ENCODE peak calls at places on chromosomes 7 and 10, in six cellular contexts. P is right cardiac atrium, A is foreskin fibroblast, U is fibroblast of pulmonary artery, T is SK-N-SH, S is astrocyte. Q is an unnamed sample.
A peak's percentile ranks its signal among the peaks of the same experiment; 100 is the strongest.

GRCh38 chr7:101537205-101537604 is 91.9 kb downstream of the MYL10 start:
- DNase-seq in P (peak; percentile 67), A (peak; percentile 59), U (no peak), T (peak; percentile 83), S (no peak), Q (no peak)

GRCh38 chr10:119859422-119860258 is 13.0 kb downstream of the MCMBP start:
- DNase-seq in P (no peak), A (peak; percentile 61), U (peak; percentile 75), T (peak; percentile 15), S (peak; percentile 32), Q (peak; percentile 53)

GRCh38 chr7:143299346-143299745 is 11.2 kb downstream of the CASP2 start:
- DNase-seq in P (no peak), A (peak; percentile 64), U (no peak), T (no peak), S (peak; percentile 53), Q (no peak)

GRCh38 chr7:154638286-154638685 is 364.6 kb downstream of the PAXIP1 start:
- DNase-seq in P (no peak), A (no peak), U (no peak), T (no peak), S (peak; percentile 27), Q (no peak)

GRCh38 chr7:43553999-43554398 is 28.9 kb upstream of the STK17A start:
- DNase-seq in P (no peak), A (no peak), U (peak; percentile 83), T (no peak), S (peak; percentile 19), Q (no peak)

GRCh38 chr7:25949672-25950487 is 202.1 kb upstream of the NFE2L3 start:
- DNase-seq in P (peak; percentile 68), A (peak; percentile 8), U (no peak), T (no peak), S (no peak), Q (no peak)

GRCh38 chr7:28656529-28656928 is 244.2 kb downstream of the CREB5 start:
- DNase-seq in P (no peak), A (no peak), U (no peak), T (no peak), S (no peak), Q (no peak)

GRCh38 chr7:137302075-137302474 is 41.5 kb downstream of the PTN start:
- DNase-seq in P (no peak), A (no peak), U (no peak), T (no peak), S (no peak), Q (no peak)

GRCh38 chr7:123615344-123615743 is 13.7 kb downstream of the ASB15 start:
- DNase-seq in P (no peak), A (peak; percentile 72), U (peak; percentile 86), T (peak; percentile 60), S (peak; percentile 66), Q (peak; percentile 15)

GRCh38 chr10:62373995-62374861 is at the start of gene ZNF365:
- DNase-seq in P (peak; percentile 67), A (peak; percentile 79), U (peak; percentile 21), T (peak; percentile 88), S (peak; percentile 52), Q (peak; percentile 61)

GRCh38 chr10:73967022-73967429 is 30.9 kb upstream of the VCL start:
- DNase-seq in P (no peak), A (no peak), U (no peak), T (no peak), S (no peak), Q (no peak)

GRCh38 chr7:26639111-26639510 is 225.3 kb downstream of the SKAP2 start:
- DNase-seq in P (no peak), A (no peak), U (no peak), T (no peak), S (no peak), Q (no peak)

GRCh38 chr7:44391171-44391570 is 65.8 kb upstream of the CAMK2B start:
- DNase-seq in P (no peak), A (no peak), U (no peak), T (no peak), S (no peak), Q (no peak)

GRCh38 chr10:129972966-129973673 is 9.0 kb upstream of the EBF3 start:
- DNase-seq in P (peak; percentile 54), A (no peak), U (no peak), T (peak; percentile 51), S (no peak), Q (no peak)
- H3K4me3 ChIP-seq in P (peak overlapping the region; percentile 4), A (no peak overlapping the region), U (no peak overlapping the region), T (no peak overlapping the region), S (no peak overlapping the region), Q (peak overlapping the region; percentile 50)

DNA sequence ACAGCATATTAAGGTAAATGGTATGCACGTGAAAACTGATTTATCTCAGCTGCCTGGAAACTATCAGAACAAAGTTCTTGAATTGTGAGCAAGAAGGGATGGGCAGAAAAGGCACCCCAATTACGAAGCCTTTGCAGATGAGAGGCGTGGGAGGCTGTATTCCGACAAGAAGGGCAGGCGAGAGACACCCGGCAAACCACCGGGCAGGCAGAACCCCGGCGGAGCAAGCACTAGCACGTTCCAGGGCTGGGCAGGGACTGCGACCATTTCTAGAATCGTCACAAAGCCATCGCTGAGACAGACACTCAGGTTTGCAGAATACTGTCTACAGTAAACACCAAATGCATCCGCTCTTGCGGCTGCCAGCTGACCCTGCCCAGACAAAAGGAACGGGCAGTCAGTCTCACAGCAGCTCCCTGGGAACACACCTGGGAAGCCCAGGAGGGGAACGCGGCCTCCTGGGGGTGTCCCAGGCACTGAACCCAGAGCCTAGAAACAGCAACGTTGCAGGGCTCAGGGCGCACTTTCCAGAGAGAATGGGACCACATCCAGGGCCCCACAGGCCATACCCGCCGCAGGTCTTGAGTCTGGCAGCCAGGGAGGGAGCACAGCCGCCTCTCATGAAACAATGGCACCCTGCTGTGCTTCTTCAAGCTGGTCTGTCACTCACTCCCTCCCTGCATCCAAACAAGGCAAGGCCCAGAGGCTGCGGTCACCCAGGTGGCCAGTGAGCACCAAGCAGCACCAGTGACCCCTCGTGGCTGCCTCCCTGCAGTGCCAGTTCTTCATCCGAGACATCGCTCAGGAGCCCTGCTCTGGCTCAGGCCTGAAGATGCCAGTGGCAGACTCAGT is 261.9 kb downstream of the PTPRN2 start:
- DNase-seq in P (peak; percentile 38), A (no peak), U (no peak), T (peak; percentile 83), S (peak; percentile 11), Q (no peak)
- H3K4me3 ChIP-seq in P (no peak overlapping the region), A (no peak overlapping the region), U (no peak overlapping the region), T (no peak overlapping the region), S (no peak overlapping the region), Q (no peak overlapping the region)

GRCh38 chr10:81814842-81815241 is 60.2 kb upstream of the NRG3 start:
- DNase-seq in P (no peak), A (no peak), U (no peak), T (no peak), S (no peak), Q (no peak)
- H3K4me3 ChIP-seq in P (no peak overlapping the region), A (no peak overlapping the region), U (no peak overlapping the region), T (no peak overlapping the region), S (no peak overlapping the region), Q (no peak overlapping the region)

GRCh38 chr7:155996718-155997059 is 184.4 kb upstream of the SHH start:
- DNase-seq in P (peak; percentile 9), A (no peak), U (no peak), T (no peak), S (no peak), Q (no peak)

GRCh38 chr7:155997431-155998327 is 185.4 kb upstream of the SHH start:
- DNase-seq in P (peak; percentile 23), A (no peak), U (no peak), T (no peak), S (no peak), Q (no peak)

GRCh38 chr7:155999631-156000489 is 187.6 kb upstream of the SHH start:
- DNase-seq in P (peak; percentile 19), A (no peak), U (no peak), T (no peak), S (no peak), Q (no peak)

GRCh38 chr7:155998766-155999630 is 186.7 kb upstream of the SHH start:
- DNase-seq in P (peak; percentile 43), A (no peak), U (no peak), T (no peak), S (no peak), Q (no peak)

GRCh38 chr7:155998328-155998691 is 186.0 kb upstream of the SHH start:
- DNase-seq in P (peak; percentile 40), A (no peak), U (no peak), T (no peak), S (no peak), Q (no peak)
- H3K4me3 ChIP-seq in P (no peak overlapping the region), A (no peak overlapping the region), U (no peak overlapping the region), T (no peak overlapping the region), S (no peak overlapping the region), Q (no peak overlapping the region)

GRCh38 chr7:98618786-98619185 is 1.7 kb downstream of the NPTX2 start:
- DNase-seq in P (no peak), A (peak; percentile 54), U (no peak), T (no peak), S (no peak), Q (no peak)

GRCh38 chr7:98617960-98618418 is 904 bp downstream of the NPTX2 start:
- DNase-seq in P (no peak), A (peak; percentile 59), U (no peak), T (peak; percentile 73), S (no peak), Q (no peak)

GRCh38 chr7:98621573-98622482 is 4.7 kb downstream of the NPTX2 start:
- DNase-seq in P (no peak), A (no peak), U (no peak), T (peak; percentile 51), S (no peak), Q (peak; percentile 28)

GRCh38 chr7:98617051-98617959 is at the start of gene NPTX2:
- DNase-seq in P (no peak), A (peak; percentile 95), U (peak; percentile 47), T (peak; percentile 99), S (no peak), Q (peak; percentile 62)

DNA sequence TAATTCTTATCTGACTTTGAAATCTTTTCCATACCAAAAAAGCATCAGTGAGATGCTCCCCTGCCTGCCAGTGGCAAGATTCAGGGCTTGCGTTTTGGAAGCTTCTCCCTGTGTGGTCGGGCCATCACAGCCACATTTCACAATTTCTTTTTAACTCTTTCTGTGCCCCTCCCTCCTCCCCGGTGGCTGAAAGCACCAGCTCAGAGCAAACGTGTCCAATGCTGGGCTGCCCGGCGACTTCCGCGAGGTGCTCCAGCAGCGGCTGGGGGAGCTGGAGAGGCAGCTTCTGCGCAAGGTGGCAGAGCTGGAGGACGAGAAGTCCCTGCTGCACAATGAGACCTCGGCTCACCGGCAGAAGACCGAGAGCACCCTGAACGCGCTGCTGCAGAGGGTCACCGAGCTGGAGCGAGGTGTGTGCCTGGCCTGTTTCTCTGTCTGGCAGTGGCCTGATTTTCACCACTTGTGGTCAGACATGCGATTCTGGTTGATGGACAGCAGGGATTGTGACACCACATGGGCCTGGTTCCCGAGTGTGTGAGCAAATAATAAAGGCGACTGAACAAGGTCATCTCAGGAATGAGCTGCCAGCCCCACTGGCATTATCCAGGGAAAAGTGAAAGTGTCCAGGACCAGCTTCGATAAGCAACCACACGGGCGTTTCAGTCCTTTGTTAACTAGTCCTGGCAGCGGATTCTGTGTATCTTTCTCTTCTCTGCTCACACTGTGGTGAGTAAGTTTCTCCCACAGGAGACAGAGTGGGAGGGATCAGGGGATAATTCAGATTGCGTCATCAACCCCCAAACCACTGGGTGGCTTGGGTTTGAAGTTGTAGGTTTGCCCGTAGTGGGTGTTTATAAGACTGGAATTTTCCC is 2.6 kb downstream of the NPTX2 start:
- DNase-seq in P (no peak), A (peak; percentile 30), U (peak; percentile 54), T (peak; percentile 33), S (peak; percentile 57), Q (no peak)
- H3K4me3 ChIP-seq in P (no peak overlapping the region), A (no peak overlapping the region), U (peak overlapping the region; percentile 28), T (no peak overlapping the region), S (peak overlapping the region; percentile 38), Q (peak overlapping the region; percentile 18)

GRCh38 chr10:13536674-13537366 is 8.0 kb upstream of the BEND7 start:
- DNase-seq in P (peak; percentile 70), A (peak; percentile 62), U (peak; percentile 49), T (peak; percentile 82), S (peak; percentile 18), Q (peak; percentile 77)
- H3K4me3 ChIP-seq in P (no peak overlapping the region), A (no peak overlapping the region), U (no peak overlapping the region), T (no peak overlapping the region), S (no peak overlapping the region), Q (no peak overlapping the region)

GRCh38 chr10:16439294-16439693 is 2.5 kb downstream of the PTER start:
- DNase-seq in P (no peak), A (peak; percentile 41), U (peak; percentile 31), T (no peak), S (no peak), Q (no peak)
- H3K4me3 ChIP-seq in P (no peak overlapping the region), A (no peak overlapping the region), U (no peak overlapping the region), T (no peak overlapping the region), S (no peak overlapping the region), Q (no peak overlapping the region)

Q was measured in A673.